ENCODE peak calls at places on chromosomes 11 and 22, in ten cellular contexts. One of them, this sample, is unnamed.

GRCh38 chr11:72308226-72309073 is 64.5 kb upstream of the PHOX2A start:
- DNase-seq in right lobe of liver: no peak
- DNase-seq in uterus: peak
- DNase-seq in progenitor cell of endocrine pancreas: no peak
- DNase-seq in fibroblast of mammary gland: peak
- DNase-seq in A549: no peak
- DNase-seq in NB4: no peak
- DNase-seq in AG09309: peak
- DNase-seq in heart left ventricle: no peak
- DNase-seq in mucosa of descending colon: no peak
- DNase-seq in this sample: peak

GRCh38 chr22:48786679-48786996 is 1041.0 kb downstream of the BRD1 start:
- DNase-seq in right lobe of liver: no peak
- DNase-seq in uterus: no peak
- DNase-seq in progenitor cell of endocrine pancreas: no peak
- DNase-seq in fibroblast of mammary gland: no peak
- DNase-seq in A549: no peak
- DNase-seq in NB4: no peak
- DNase-seq in AG09309: no peak
- DNase-seq in heart left ventricle: no peak
- DNase-seq in mucosa of descending colon: no peak
- DNase-seq in this sample: no peak

GRCh38 chr22:45997077-45997774 is 20.3 kb upstream of the WNT7B start:
- DNase-seq in right lobe of liver: peak
- DNase-seq in uterus: peak
- DNase-seq in progenitor cell of endocrine pancreas: no peak
- DNase-seq in fibroblast of mammary gland: peak
- DNase-seq in A549: no peak
- DNase-seq in NB4: peak
- DNase-seq in AG09309: peak
- DNase-seq in heart left ventricle: peak
- DNase-seq in mucosa of descending colon: peak
- DNase-seq in this sample: no peak

GRCh38 chr22:28857288-28857687 is 26.1 kb upstream of the ZNRF3 start:
- DNase-seq in right lobe of liver: no peak
- DNase-seq in uterus: no peak
- DNase-seq in progenitor cell of endocrine pancreas: no peak
- DNase-seq in fibroblast of mammary gland: no peak
- DNase-seq in A549: no peak
- DNase-seq in NB4: no peak
- DNase-seq in AG09309: no peak
- DNase-seq in heart left ventricle: no peak
- DNase-seq in mucosa of descending colon: no peak
- DNase-seq in this sample: no peak

GRCh38 chr22:19042285-19043110 is 79.7 kb downstream of the DGCR2 start:
- DNase-seq in right lobe of liver: peak
- DNase-seq in uterus: no peak
- DNase-seq in progenitor cell of endocrine pancreas: no peak
- DNase-seq in fibroblast of mammary gland: no peak
- DNase-seq in A549: no peak
- DNase-seq in NB4: no peak
- DNase-seq in AG09309: no peak
- DNase-seq in heart left ventricle: peak
- DNase-seq in mucosa of descending colon: peak
- DNase-seq in this sample: no peak

GRCh38 chr11:27482793-27483192 is 10.2 kb upstream of the LGR4 start:
- DNase-seq in right lobe of liver: no peak
- DNase-seq in uterus: no peak
- DNase-seq in progenitor cell of endocrine pancreas: no peak
- DNase-seq in fibroblast of mammary gland: no peak
- DNase-seq in A549: no peak
- DNase-seq in NB4: no peak
- DNase-seq in AG09309: no peak
- DNase-seq in heart left ventricle: no peak
- DNase-seq in mucosa of descending colon: no peak
- DNase-seq in this sample: no peak

GRCh38 chr11:130087294-130087926 is 17.7 kb downstream of the APLP2 start:
- DNase-seq in right lobe of liver: no peak
- DNase-seq in uterus: no peak
- DNase-seq in progenitor cell of endocrine pancreas: no peak
- DNase-seq in fibroblast of mammary gland: no peak
- DNase-seq in A549: no peak
- DNase-seq in NB4: no peak
- DNase-seq in AG09309: no peak
- DNase-seq in heart left ventricle: no peak
- DNase-seq in mucosa of descending colon: no peak
- DNase-seq in this sample: no peak

GRCh38 chr11:46295312-46295995 is 18.0 kb downstream of the CREB3L1 start:
- DNase-seq in right lobe of liver: peak
- DNase-seq in uterus: peak
- DNase-seq in progenitor cell of endocrine pancreas: peak
- DNase-seq in fibroblast of mammary gland: peak
- DNase-seq in A549: no peak
- DNase-seq in NB4: peak
- DNase-seq in AG09309: no peak
- DNase-seq in heart left ventricle: peak
- DNase-seq in mucosa of descending colon: peak
- DNase-seq in this sample: peak

GRCh38 chr11:126515501-126515900 is 160.0 kb downstream of the ST3GAL4 start:
- DNase-seq in right lobe of liver: no peak
- DNase-seq in uterus: no peak
- DNase-seq in progenitor cell of endocrine pancreas: no peak
- DNase-seq in fibroblast of mammary gland: no peak
- DNase-seq in A549: no peak
- DNase-seq in NB4: no peak
- DNase-seq in AG09309: no peak
- DNase-seq in heart left ventricle: no peak
- DNase-seq in mucosa of descending colon: no peak
- DNase-seq in this sample: no peak

GRCh38 chr11:76768091-76769047 is 14.8 kb upstream of the TSKU start:
- DNase-seq in right lobe of liver: peak
- DNase-seq in uterus: peak
- DNase-seq in progenitor cell of endocrine pancreas: no peak
- DNase-seq in fibroblast of mammary gland: peak
- DNase-seq in A549: no peak
- DNase-seq in NB4: peak
- DNase-seq in AG09309: no peak
- DNase-seq in heart left ventricle: peak
- DNase-seq in mucosa of descending colon: no peak
- DNase-seq in this sample: no peak

GRCh38 chr22:24812950-24813349 is 6.9 kb downstream of the SGSM1 start:
- DNase-seq in right lobe of liver: no peak
- DNase-seq in uterus: no peak
- DNase-seq in progenitor cell of endocrine pancreas: no peak
- DNase-seq in fibroblast of mammary gland: no peak
- DNase-seq in A549: no peak
- DNase-seq in NB4: no peak
- DNase-seq in AG09309: no peak
- DNase-seq in heart left ventricle: no peak
- DNase-seq in mucosa of descending colon: no peak
- DNase-seq in this sample: no peak

DNA sequence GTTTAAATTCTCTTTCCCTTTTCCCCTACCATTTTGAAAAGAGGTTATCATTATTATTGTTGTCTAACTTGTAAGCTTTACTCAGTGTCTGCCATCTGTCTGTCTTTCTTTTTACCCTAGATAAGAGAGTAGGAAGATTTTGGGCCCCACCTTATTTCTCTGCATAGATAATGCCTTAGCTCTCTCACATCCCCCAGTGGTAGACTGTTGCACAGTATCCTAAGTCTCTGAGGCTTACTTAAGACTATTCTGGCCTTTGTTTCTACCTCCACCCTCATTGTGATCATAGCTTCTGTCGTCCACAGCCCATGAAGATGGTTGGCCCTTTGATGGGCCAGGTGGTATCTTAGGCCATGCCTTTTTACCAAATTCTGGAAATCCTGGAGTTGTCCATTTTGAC is 3.6 kb upstream of the OR51L1 start:
- DNase-seq in right lobe of liver: no peak
- DNase-seq in uterus: no peak
- DNase-seq in progenitor cell of endocrine pancreas: no peak
- DNase-seq in fibroblast of mammary gland: peak
- DNase-seq in A549: peak
- DNase-seq in NB4: peak
- DNase-seq in AG09309: no peak
- DNase-seq in heart left ventricle: no peak
- DNase-seq in mucosa of descending colon: no peak
- DNase-seq in this sample: no peak
- TF ChIP-seq CTCF in right lobe of liver: no peak
- TF ChIP-seq CTCF in uterus: no peak
- TF ChIP-seq CTCF in progenitor cell of endocrine pancreas: no peak
- TF ChIP-seq CTCF in fibroblast of mammary gland: peak
- TF ChIP-seq CTCF in A549: no peak
- TF ChIP-seq CTCF in NB4: peak
- TF ChIP-seq CTCF in AG09309: no peak
- TF ChIP-seq CTCF in heart left ventricle: no peak
- TF ChIP-seq CTCF in mucosa of descending colon: no peak
- TF ChIP-seq CTCF in this sample: no peak

GRCh38 chr22:42432818-42433217 is 615 bp upstream of the NFAM1 start:
- DNase-seq in right lobe of liver: no peak
- DNase-seq in uterus: no peak
- DNase-seq in progenitor cell of endocrine pancreas: no peak
- DNase-seq in fibroblast of mammary gland: no peak
- DNase-seq in A549: no peak
- DNase-seq in NB4: no peak
- DNase-seq in AG09309: no peak
- DNase-seq in heart left ventricle: peak
- DNase-seq in mucosa of descending colon: no peak
- DNase-seq in this sample: no peak
- TF ChIP-seq CTCF in right lobe of liver: no peak
- TF ChIP-seq CTCF in uterus: no peak
- TF ChIP-seq CTCF in progenitor cell of endocrine pancreas: no peak
- TF ChIP-seq CTCF in fibroblast of mammary gland: no peak
- TF ChIP-seq CTCF in A549: no peak
- TF ChIP-seq CTCF in NB4: no peak
- TF ChIP-seq CTCF in AG09309: no peak
- TF ChIP-seq CTCF in heart left ventricle: no peak
- TF ChIP-seq CTCF in mucosa of descending colon: no peak
- TF ChIP-seq CTCF in this sample: no peak

DNA sequence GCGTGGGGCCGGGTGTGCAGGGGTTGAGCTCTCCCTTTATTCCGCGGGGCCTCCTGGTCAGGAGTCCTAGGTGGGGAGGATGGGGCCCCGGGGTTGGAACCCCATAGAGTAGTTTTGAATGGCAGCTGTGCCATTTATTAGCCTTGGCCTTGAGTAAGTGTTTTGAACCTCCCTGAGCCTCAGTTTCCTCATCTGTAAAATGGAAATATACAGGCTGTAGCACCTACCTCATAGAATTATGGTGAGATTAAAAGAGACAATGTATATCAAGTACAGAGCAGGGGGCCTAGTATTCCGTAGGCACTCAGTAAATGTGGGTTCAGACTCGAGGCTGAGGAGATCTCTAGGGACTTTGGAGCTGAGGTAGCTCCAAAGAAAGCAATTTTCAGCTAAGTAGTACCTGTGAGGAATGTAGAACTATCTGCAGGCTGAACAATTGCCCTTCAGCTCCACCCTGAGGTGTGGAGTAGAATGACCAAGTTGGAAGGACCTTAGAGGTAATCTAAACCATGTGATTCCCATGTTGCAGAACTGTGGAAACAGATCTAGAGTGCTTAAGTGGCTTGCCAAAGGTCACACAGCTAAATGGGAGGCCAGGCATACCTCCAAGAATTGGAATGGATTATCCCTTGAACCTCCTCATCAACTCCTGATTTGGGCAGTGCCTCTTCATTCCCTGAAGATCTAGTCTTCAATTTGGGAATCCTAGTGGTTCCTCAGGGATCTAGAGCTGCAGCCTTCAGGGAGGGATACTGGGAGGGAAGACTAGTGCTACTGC is 675 bp downstream of the PGAP2 start:
- DNase-seq in right lobe of liver: no peak
- DNase-seq in uterus: no peak
- DNase-seq in progenitor cell of endocrine pancreas: no peak
- DNase-seq in fibroblast of mammary gland: peak
- DNase-seq in A549: peak
- DNase-seq in NB4: peak
- DNase-seq in AG09309: no peak
- DNase-seq in heart left ventricle: no peak
- DNase-seq in mucosa of descending colon: no peak
- DNase-seq in this sample: no peak
- TF ChIP-seq CTCF in right lobe of liver: peak
- TF ChIP-seq CTCF in uterus: peak
- TF ChIP-seq CTCF in progenitor cell of endocrine pancreas: peak
- TF ChIP-seq CTCF in fibroblast of mammary gland: peak
- TF ChIP-seq CTCF in A549: peak
- TF ChIP-seq CTCF in NB4: peak
- TF ChIP-seq CTCF in AG09309: peak
- TF ChIP-seq CTCF in heart left ventricle: peak
- TF ChIP-seq CTCF in mucosa of descending colon: peak
- TF ChIP-seq CTCF in this sample: no peak

DNA sequence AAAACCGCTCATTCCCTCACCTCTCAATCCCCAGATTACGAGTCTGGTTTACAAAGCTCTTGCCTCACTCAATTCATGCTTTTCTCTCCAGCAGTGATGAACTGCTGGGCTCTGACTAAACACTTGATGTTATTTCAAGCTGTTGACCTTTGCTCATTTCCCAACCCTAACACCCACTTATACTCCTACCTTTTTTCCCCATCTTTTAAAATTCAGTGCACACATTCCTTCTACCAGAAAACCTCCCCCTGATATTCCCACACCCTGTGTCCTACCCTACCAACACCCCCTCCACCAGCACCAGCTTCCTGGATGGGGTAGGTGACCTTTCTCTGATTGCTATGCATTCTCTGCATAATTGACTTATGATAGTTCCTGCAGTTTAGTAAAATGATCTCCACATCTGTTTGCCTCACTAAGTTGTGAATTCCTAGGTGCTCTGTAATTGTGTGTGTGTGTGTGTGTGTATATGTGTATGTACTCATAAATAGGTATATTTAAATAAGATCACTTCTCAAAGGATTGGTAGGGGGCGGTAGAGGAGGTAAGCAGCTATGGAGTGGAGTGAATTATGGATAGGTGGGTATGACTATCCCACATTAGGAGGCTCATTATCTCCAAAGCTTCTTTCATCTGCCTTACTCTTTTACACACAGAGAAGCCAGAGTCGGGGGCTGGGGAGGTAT is 842 bp downstream of the HEPACAM start:
- DNase-seq in right lobe of liver: no peak
- DNase-seq in uterus: no peak
- DNase-seq in progenitor cell of endocrine pancreas: no peak
- DNase-seq in fibroblast of mammary gland: peak
- DNase-seq in A549: peak
- DNase-seq in NB4: no peak
- DNase-seq in AG09309: peak
- DNase-seq in heart left ventricle: no peak
- DNase-seq in mucosa of descending colon: no peak
- DNase-seq in this sample: no peak
- TF ChIP-seq CTCF in right lobe of liver: no peak
- TF ChIP-seq CTCF in uterus: no peak
- TF ChIP-seq CTCF in progenitor cell of endocrine pancreas: peak
- TF ChIP-seq CTCF in fibroblast of mammary gland: peak
- TF ChIP-seq CTCF in A549: no peak
- TF ChIP-seq CTCF in NB4: no peak
- TF ChIP-seq CTCF in AG09309: peak
- TF ChIP-seq CTCF in heart left ventricle: no peak
- TF ChIP-seq CTCF in mucosa of descending colon: no peak
- TF ChIP-seq CTCF in this sample: no peak